ENCODE peak calls at places on chromosomes 12 and 14, in four cellular contexts. D is activated gamma-delta T cell treated with anti-CD3 and anti-CD28 coated beads, Interleukin-2, amount 50 U/mL, for 16 hours; V is CD8-positive, alpha-beta memory T cell; S is fibroblast of the aortic adventitia. E is an unnamed sample.

GRCh38 chr14:35403085-35403396 is 1.5 kb downstream of the NFKBIA start:
- DNase-seq in D (peak), V (no peak), S (peak), E (no peak)

GRCh38 chr12:6224550-6224949 is 24.4 kb downstream of the CD9 start:
- DNase-seq in S (no peak), V (no peak), D (no peak), E (no peak)

GRCh38 chr14:77051101-77051500 is 22.6 kb upstream of the IRF2BPL start:
- DNase-seq in V (no peak), D (no peak), S (peak), E (no peak)

GRCh38 chr14:68634346-68634745 is 158.5 kb downstream of the ZFP36L1 start:
- DNase-seq in D (no peak), S (no peak), V (no peak), E (no peak)

GRCh38 chr12:57864382-57864781 is 17.9 kb upstream of the CTDSP2 start:
- DNase-seq in D (no peak), S (no peak), V (no peak), E (peak)

GRCh38 chr14:71933026-71933587 is 878 bp downstream of the RGS6 start:
- DNase-seq in D (no peak), V (no peak), S (no peak), E (peak)

GRCh38 chr12:100427078-100427477 is 46.6 kb upstream of the NR1H4 start:
- DNase-seq in V (no peak), S (peak), D (no peak), E (no peak)

GRCh38 chr12:54596526-54596946 is 8.1 kb upstream of the PPP1R1A start:
- DNase-seq in V (peak), D (peak), S (peak), E (peak)

GRCh38 chr12:122028165-122028591 is 6.5 kb downstream of the BCL7A start:
- DNase-seq in D (no peak), V (no peak), S (peak), E (no peak)

GRCh38 chr14:81519200-81519998 is 14.3 kb downstream of the SEL1L start:
- DNase-seq in V (no peak), S (no peak), D (no peak), E (no peak)

GRCh38 chr12:132623072-132623869 is 4.7 kb downstream of the P2RX2 start:
- DNase-seq in D (no peak), S (no peak), V (no peak), E (no peak)

GRCh38 chr12:96578526-96579125 is 89.2 kb downstream of the CFAP54 start:
- DNase-seq in V (peak), S (peak), D (no peak), E (peak)

GRCh38 chr12:46453428-46453827 is 80.9 kb upstream of the SLC38A2 start:
- DNase-seq in S (no peak), D (no peak), V (no peak), E (no peak)

GRCh38 chr12:52132754-52133161 is 53.3 kb downstream of the SMIM41 start:
- DNase-seq in V (no peak), S (peak), D (no peak), E (no peak)

GRCh38 chr12:94149781-94150482 is 1.6 kb downstream of the PLXNC1 start:
- DNase-seq in D (no peak), V (peak), S (no peak), E (peak)

GRCh38 chr12:76757694-76758093 is 6.2 kb upstream of the ZDHHC17 start:
- DNase-seq in V (no peak), S (no peak), D (no peak), E (no peak)

GRCh38 chr14:42804146-42804545 is 1197.5 kb downstream of the LRFN5 start:
- DNase-seq in S (no peak), D (no peak), V (no peak), E (no peak)

GRCh38 chr12:2284857-2285256 is 232.1 kb downstream of the CACNA1C start:
- DNase-seq in S (peak), V (no peak), D (no peak), E (peak)

GRCh38 chr14:92654206-92654901 is 94.1 kb downstream of the LGMN start:
- DNase-seq in V (peak), D (no peak), S (no peak), E (no peak)

GRCh38 chr14:56094063-56094462 is 24.1 kb upstream of the PELI2 start:
- DNase-seq in S (no peak), D (no peak), V (no peak), E (no peak)

GRCh38 chr12:103751171-103751570 is 89.9 kb downstream of the NT5DC3 start:
- DNase-seq in S (no peak), D (no peak), V (no peak), E (peak)

GRCh38 chr12:98869886-98870285 is 224.8 kb downstream of the APAF1 start:
- DNase-seq in V (no peak), S (no peak), D (no peak), E (no peak)

GRCh38 chr14:57346741-57347140 is 43.6 kb upstream of the NAA30 start:
- DNase-seq in S (no peak), V (no peak), D (no peak), E (no peak)